ENCODE peak calls at places on chromosomes 2 and 18, in four cellular contexts. D is NCI-H460; K is AG10803; A is activated CD8-positive, alpha-beta memory T cell treated with anti-CD3 and anti-CD28 coated beads for 48 hours. L is an unnamed sample.

GRCh38 chr2:126732682-126733245 is 76.8 kb downstream of the GYPC start:
- DNase-seq in D (no peak), K (no peak), A (no peak), L (no peak)

GRCh38 chr2:31402388-31402787 is 12.2 kb downstream of the XDH start:
- DNase-seq in D (no peak), K (peak; percentile 38), A (no peak), L (no peak)

GRCh38 chr2:216632952-216633615 is at the start of gene IGFBP2:
- DNase-seq in D (peak; percentile 44), K (no peak), A (peak; percentile 6), L (peak; percentile 94)

GRCh38 chr18:23627325-23627724 is 35.4 kb downstream of the ANKRD29 start:
- DNase-seq in D (peak; percentile 44), K (peak; percentile 29), A (no peak), L (no peak)

GRCh38 chr2:232857158-232857563 is 12.9 kb upstream of the SNORC start:
- DNase-seq in D (peak; percentile 23), K (peak; percentile 46), A (no peak), L (no peak)

GRCh38 chr2:53942280-53942679 is 28.5 kb downstream of the PSME4 start:
- DNase-seq in D (no peak), K (no peak), A (no peak), L (no peak)

GRCh38 chr2:187294043-187294442 is 154.0 kb downstream of the CALCRL start:
- DNase-seq in D (no peak), K (no peak), A (no peak), L (no peak)

GRCh38 chr2:65137197-65137780 is 7.4 kb upstream of the RAB1A start:
- DNase-seq in D (no peak), K (no peak), A (no peak), L (no peak)

GRCh38 chr2:46076251-46076650 is 221.0 kb upstream of the EPAS1 start:
- DNase-seq in D (no peak), K (peak; percentile 54), A (no peak), L (no peak)

GRCh38 chr18:59813942-59814341 is 85.9 kb upstream of the PMAIP1 start:
- DNase-seq in D (no peak), K (peak; percentile 17), A (no peak), L (no peak)

GRCh38 chr2:241268716-241269445 is 46.6 kb downstream of the HDLBP start:
- DNase-seq in D (no peak), K (peak; percentile 54), A (no peak), L (no peak)

GRCh38 chr2:111667542-111668273 is 216.3 kb downstream of the ANAPC1 start:
- DNase-seq in D (peak; percentile 22), K (peak; percentile 86), A (no peak), L (peak; percentile 51)

GRCh38 chr18:65988972-65989371 is 238.2 kb downstream of the CDH7 start:
- DNase-seq in D (no peak), K (no peak), A (no peak), L (no peak)

GRCh38 chr2:207772081-207772843 is 2.6 kb upstream of the FZD5 start:
- DNase-seq in D (no peak), K (peak; percentile 22), A (no peak), L (peak; percentile 78)

GRCh38 chr2:183024701-183025100 is 13.6 kb downstream of the NCKAP1 start:
- DNase-seq in D (no peak), K (peak; percentile 61), A (no peak), L (no peak)

GRCh38 chr2:152920846-152921245 is 202.4 kb downstream of the ARL6IP6 start:
- DNase-seq in D (no peak), K (peak; percentile 1), A (no peak), L (no peak)

GRCh38 chr2:65802298-65802942 is 370.0 kb upstream of the SPRED2 start:
- DNase-seq in D (no peak), K (no peak), A (no peak), L (no peak)

GRCh38 chr2:39068757-39069515 is 51.9 kb downstream of the SOS1 start:
- DNase-seq in D (no peak), K (peak; percentile 6), A (no peak), L (peak; percentile 53)

GRCh38 chr2:8169443-8169842 is 512.4 kb upstream of the ID2 start:
- DNase-seq in D (no peak), K (peak; percentile 92), A (no peak), L (no peak)

GRCh38 chr18:9854801-9855676 is 30.7 kb upstream of the TXNDC2 start:
- DNase-seq in D (no peak), K (no peak), A (no peak), L (no peak)

GRCh38 chr2:147843864-147844690 is 752 bp upstream of the ACVR2A start:
- DNase-seq in D (peak; percentile 86), K (peak; percentile 87), A (peak; percentile 57), L (peak; percentile 97)

GRCh38 chr2:202375006-202375610 is 1.0 kb upstream of the BMPR2 start:
- DNase-seq in D (no peak), K (peak; percentile 77), A (peak; percentile 14), L (peak; percentile 83)

GRCh38 chr18:7537145-7537544 is 30.0 kb upstream of the PTPRM start:
- DNase-seq in D (no peak), K (no peak), A (no peak), L (no peak)

GRCh38 chr2:46318579-46319460 is 21.6 kb downstream of the EPAS1 start:
- DNase-seq in D (no peak), K (no peak), A (no peak), L (no peak)

GRCh38 chr2:236684534-236685256 is 115.1 kb downstream of the ACKR3 start:
- DNase-seq in D (no peak), K (no peak), A (no peak), L (no peak)

GRCh38 chr18:54776282-54776977 is 51.8 kb upstream of the RAB27B start:
- DNase-seq in D (peak; percentile 89), K (peak; percentile 97), A (no peak), L (no peak)

GRCh38 chr2:73766994-73767393 is 12.9 kb downstream of the DUSP11 start:
- DNase-seq in D (no peak), K (no peak), A (no peak), L (no peak)

GRCh38 chr18:36499938-36500337 is 202.4 kb downstream of the FHOD3 start:
- DNase-seq in D (no peak), K (no peak), A (no peak), L (no peak)

L was measured in endodermal cell.